ENCODE peak calls at places on chromosomes 11 and 22, in nine cellular contexts. One of them, this sample, is unnamed.

GRCh38 chr11:26703792-26704191 is 18.1 kb downstream of the SLC5A12 start:
- DNase-seq in PC-9: no peak
- DNase-seq in iPS DF 6.9: no peak
- DNase-seq in bronchial epithelial cell: no peak
- DNase-seq in pancreas: no peak
- DNase-seq in ovary: no peak
- DNase-seq in tibial nerve: no peak
- DNase-seq in HAP-1: no peak
- DNase-seq in cardiac muscle cell: no peak
- DNase-seq in this sample: no peak

GRCh38 chr11:726278-726915 is 20.4 kb downstream of the EPS8L2 start:
- DNase-seq in PC-9: peak; percentile 95
- DNase-seq in iPS DF 6.9: no peak
- DNase-seq in bronchial epithelial cell: peak; percentile 80
- DNase-seq in pancreas: peak; percentile 81
- DNase-seq in ovary: peak; percentile 77
- DNase-seq in tibial nerve: no peak
- DNase-seq in HAP-1: no peak
- DNase-seq in cardiac muscle cell: peak; percentile 30
- DNase-seq in this sample: no peak

GRCh38 chr11:121459413-121460041 is 6.8 kb upstream of the SORL1-AS1 start:
- DNase-seq in PC-9: no peak
- DNase-seq in iPS DF 6.9: no peak
- DNase-seq in bronchial epithelial cell: no peak
- DNase-seq in pancreas: no peak
- DNase-seq in ovary: no peak
- DNase-seq in tibial nerve: no peak
- DNase-seq in HAP-1: no peak
- DNase-seq in cardiac muscle cell: no peak
- DNase-seq in this sample: no peak

GRCh38 chr22:20319041-20319744 is 667 bp downstream of the DGCR6L start:
- DNase-seq in PC-9: no peak
- DNase-seq in iPS DF 6.9: no peak
- DNase-seq in bronchial epithelial cell: no peak
- DNase-seq in pancreas: no peak
- DNase-seq in ovary: peak; percentile 38
- DNase-seq in tibial nerve: no peak
- DNase-seq in HAP-1: no peak
- DNase-seq in cardiac muscle cell: no peak
- DNase-seq in this sample: no peak

GRCh38 chr11:122267602-122268001 is 151.6 kb upstream of the BLID start:
- DNase-seq in PC-9: no peak
- DNase-seq in iPS DF 6.9: no peak
- DNase-seq in bronchial epithelial cell: no peak
- DNase-seq in pancreas: no peak
- DNase-seq in ovary: no peak
- DNase-seq in tibial nerve: no peak
- DNase-seq in HAP-1: no peak
- DNase-seq in cardiac muscle cell: peak; percentile 93
- DNase-seq in this sample: no peak

GRCh38 chr11:133922078-133922870 is 34.5 kb downstream of the IGSF9B start:
- DNase-seq in PC-9: no peak
- DNase-seq in iPS DF 6.9: no peak
- DNase-seq in bronchial epithelial cell: no peak
- DNase-seq in pancreas: no peak
- DNase-seq in ovary: no peak
- DNase-seq in tibial nerve: no peak
- DNase-seq in HAP-1: no peak
- DNase-seq in cardiac muscle cell: no peak
- DNase-seq in this sample: no peak

GRCh38 chr11:76735218-76735480 is 48.0 kb upstream of the TSKU start:
- DNase-seq in PC-9: no peak
- DNase-seq in iPS DF 6.9: no peak
- DNase-seq in bronchial epithelial cell: no peak
- DNase-seq in pancreas: no peak
- DNase-seq in ovary: no peak
- DNase-seq in tibial nerve: no peak
- DNase-seq in HAP-1: no peak
- DNase-seq in cardiac muscle cell: no peak
- DNase-seq in this sample: no peak

GRCh38 chr11:121482231-121483129 is 29.7 kb upstream of the SORL1-AS1 start:
- DNase-seq in PC-9: no peak
- DNase-seq in iPS DF 6.9: no peak
- DNase-seq in bronchial epithelial cell: peak; percentile 44
- DNase-seq in pancreas: no peak
- DNase-seq in ovary: no peak
- DNase-seq in tibial nerve: no peak
- DNase-seq in HAP-1: no peak
- DNase-seq in cardiac muscle cell: peak; percentile 34
- DNase-seq in this sample: no peak

GRCh38 chr11:102472127-102472526 is 19.6 kb upstream of the TMEM123 start:
- DNase-seq in PC-9: no peak
- DNase-seq in iPS DF 6.9: no peak
- DNase-seq in bronchial epithelial cell: no peak
- DNase-seq in pancreas: no peak
- DNase-seq in ovary: no peak
- DNase-seq in tibial nerve: no peak
- DNase-seq in HAP-1: no peak
- DNase-seq in cardiac muscle cell: no peak
- DNase-seq in this sample: no peak

GRCh38 chr11:44380820-44381219 is 70.9 kb upstream of the ALX4 start:
- DNase-seq in PC-9: no peak
- DNase-seq in iPS DF 6.9: no peak
- DNase-seq in bronchial epithelial cell: no peak
- DNase-seq in pancreas: no peak
- DNase-seq in ovary: no peak
- DNase-seq in tibial nerve: no peak
- DNase-seq in HAP-1: no peak
- DNase-seq in cardiac muscle cell: no peak
- DNase-seq in this sample: no peak

GRCh38 chr22:38454361-38455062 is 487 bp downstream of the KCNJ4 start:
- DNase-seq in PC-9: no peak
- DNase-seq in iPS DF 6.9: no peak
- DNase-seq in bronchial epithelial cell: no peak
- DNase-seq in pancreas: no peak
- DNase-seq in ovary: no peak
- DNase-seq in tibial nerve: no peak
- DNase-seq in HAP-1: no peak
- DNase-seq in cardiac muscle cell: no peak
- DNase-seq in this sample: no peak

GRCh38 chr22:41252365-41252764 is 11.6 kb upstream of the CHADL start:
- DNase-seq in PC-9: no peak
- DNase-seq in iPS DF 6.9: no peak
- DNase-seq in bronchial epithelial cell: no peak
- DNase-seq in pancreas: no peak
- DNase-seq in ovary: no peak
- DNase-seq in tibial nerve: no peak
- DNase-seq in HAP-1: no peak
- DNase-seq in cardiac muscle cell: no peak
- DNase-seq in this sample: no peak

GRCh38 chr11:108836541-108836940 is 171.7 kb downstream of the DDX10 start:
- DNase-seq in PC-9: no peak
- DNase-seq in iPS DF 6.9: no peak
- DNase-seq in bronchial epithelial cell: no peak
- DNase-seq in pancreas: no peak
- DNase-seq in ovary: no peak
- DNase-seq in tibial nerve: no peak
- DNase-seq in HAP-1: no peak
- DNase-seq in cardiac muscle cell: no peak
- DNase-seq in this sample: no peak

GRCh38 chr11:112339566-112339965 is 78.9 kb upstream of the PLET1 start:
- DNase-seq in PC-9: no peak
- DNase-seq in iPS DF 6.9: no peak
- DNase-seq in bronchial epithelial cell: no peak
- DNase-seq in pancreas: no peak
- DNase-seq in ovary: no peak
- DNase-seq in tibial nerve: no peak
- DNase-seq in HAP-1: no peak
- DNase-seq in cardiac muscle cell: no peak
- DNase-seq in this sample: no peak

GRCh38 chr22:42803454-42803853 is 53.6 kb downstream of the ARFGAP3 start:
- DNase-seq in PC-9: no peak
- DNase-seq in iPS DF 6.9: no peak
- DNase-seq in bronchial epithelial cell: no peak
- DNase-seq in pancreas: no peak
- DNase-seq in ovary: peak; percentile 23
- DNase-seq in tibial nerve: no peak
- DNase-seq in HAP-1: no peak
- DNase-seq in cardiac muscle cell: no peak
- DNase-seq in this sample: no peak

GRCh38 chr11:102320166-102320565 is 2.9 kb downstream of the BIRC3 start:
- DNase-seq in PC-9: no peak
- DNase-seq in iPS DF 6.9: no peak
- DNase-seq in bronchial epithelial cell: no peak
- DNase-seq in pancreas: no peak
- DNase-seq in ovary: no peak
- DNase-seq in tibial nerve: no peak
- DNase-seq in HAP-1: no peak
- DNase-seq in cardiac muscle cell: no peak
- DNase-seq in this sample: no peak

GRCh38 chr11:76604652-76605241 is 65.8 kb downstream of the LRRC32 start:
- DNase-seq in PC-9: no peak
- DNase-seq in iPS DF 6.9: no peak
- DNase-seq in bronchial epithelial cell: no peak
- DNase-seq in pancreas: peak; percentile 77
- DNase-seq in ovary: peak; percentile 83
- DNase-seq in tibial nerve: no peak
- DNase-seq in HAP-1: no peak
- DNase-seq in cardiac muscle cell: peak; percentile 85
- DNase-seq in this sample: no peak

GRCh38 chr11:10490398-10491232 is 35.6 kb downstream of the AMPD3 start:
- DNase-seq in PC-9: peak; percentile 81
- DNase-seq in iPS DF 6.9: no peak
- DNase-seq in bronchial epithelial cell: peak; percentile 71
- DNase-seq in pancreas: peak; percentile 47
- DNase-seq in ovary: peak; percentile 79
- DNase-seq in tibial nerve: peak; percentile 60
- DNase-seq in HAP-1: no peak
- DNase-seq in cardiac muscle cell: peak; percentile 90
- DNase-seq in this sample: peak; percentile 87

GRCh38 chr11:124656759-124657627 is 16.5 kb downstream of the SIAE start:
- DNase-seq in PC-9: no peak
- DNase-seq in iPS DF 6.9: no peak
- DNase-seq in bronchial epithelial cell: peak; percentile 80
- DNase-seq in pancreas: no peak
- DNase-seq in ovary: no peak
- DNase-seq in tibial nerve: no peak
- DNase-seq in HAP-1: no peak
- DNase-seq in cardiac muscle cell: peak; percentile 30
- DNase-seq in this sample: no peak

GRCh38 chr11:34360056-34360455 is 2.2 kb upstream of the ABTB2 start:
- DNase-seq in PC-9: no peak
- DNase-seq in iPS DF 6.9: no peak
- DNase-seq in bronchial epithelial cell: no peak
- DNase-seq in pancreas: no peak
- DNase-seq in ovary: no peak
- DNase-seq in tibial nerve: no peak
- DNase-seq in HAP-1: no peak
- DNase-seq in cardiac muscle cell: no peak
- DNase-seq in this sample: no peak
- H3K4me3 ChIP-seq in PC-9: no peak overlapping the region
- H3K4me3 ChIP-seq in iPS DF 6.9: no peak overlapping the region
- H3K4me3 ChIP-seq in bronchial epithelial cell: no peak overlapping the region
- H3K4me3 ChIP-seq in pancreas: no peak overlapping the region
- H3K4me3 ChIP-seq in ovary: no peak overlapping the region
- H3K4me3 ChIP-seq in tibial nerve: no peak overlapping the region
- H3K4me3 ChIP-seq in HAP-1: no peak overlapping the region
- H3K4me3 ChIP-seq in cardiac muscle cell: no peak overlapping the region
- H3K4me3 ChIP-seq in this sample: no peak overlapping the region

GRCh38 chr22:48342732-48343131 is 1484.9 kb downstream of the BRD1 start:
- DNase-seq in PC-9: no peak
- DNase-seq in iPS DF 6.9: no peak
- DNase-seq in bronchial epithelial cell: no peak
- DNase-seq in pancreas: no peak
- DNase-seq in ovary: peak; percentile 17
- DNase-seq in tibial nerve: no peak
- DNase-seq in HAP-1: no peak
- DNase-seq in cardiac muscle cell: no peak
- DNase-seq in this sample: no peak
- H3K4me3 ChIP-seq in PC-9: no peak overlapping the region
- H3K4me3 ChIP-seq in iPS DF 6.9: no peak overlapping the region
- H3K4me3 ChIP-seq in bronchial epithelial cell: no peak overlapping the region
- H3K4me3 ChIP-seq in pancreas: no peak overlapping the region
- H3K4me3 ChIP-seq in ovary: no peak overlapping the region
- H3K4me3 ChIP-seq in tibial nerve: no peak overlapping the region
- H3K4me3 ChIP-seq in HAP-1: no peak overlapping the region
- H3K4me3 ChIP-seq in cardiac muscle cell: no peak overlapping the region
- H3K4me3 ChIP-seq in this sample: no peak overlapping the region

GRCh38 chr22:49450521-49450920 is 377.2 kb downstream of the BRD1 start:
- DNase-seq in PC-9: no peak
- DNase-seq in iPS DF 6.9: no peak
- DNase-seq in bronchial epithelial cell: no peak
- DNase-seq in pancreas: no peak
- DNase-seq in ovary: no peak
- DNase-seq in tibial nerve: no peak
- DNase-seq in HAP-1: no peak
- DNase-seq in cardiac muscle cell: no peak
- DNase-seq in this sample: no peak
- H3K4me3 ChIP-seq in PC-9: no peak overlapping the region
- H3K4me3 ChIP-seq in iPS DF 6.9: no peak overlapping the region
- H3K4me3 ChIP-seq in bronchial epithelial cell: no peak overlapping the region
- H3K4me3 ChIP-seq in pancreas: no peak overlapping the region
- H3K4me3 ChIP-seq in ovary: no peak overlapping the region
- H3K4me3 ChIP-seq in tibial nerve: no peak overlapping the region
- H3K4me3 ChIP-seq in HAP-1: no peak overlapping the region
- H3K4me3 ChIP-seq in cardiac muscle cell: no peak overlapping the region
- H3K4me3 ChIP-seq in this sample: no peak overlapping the region

GRCh38 chr11:65526744-65527143 is 1.9 kb downstream of the SCYL1 start:
- DNase-seq in PC-9: no peak
- DNase-seq in iPS DF 6.9: no peak
- DNase-seq in bronchial epithelial cell: no peak
- DNase-seq in pancreas: no peak
- DNase-seq in ovary: no peak
- DNase-seq in tibial nerve: no peak
- DNase-seq in HAP-1: no peak
- DNase-seq in cardiac muscle cell: no peak
- DNase-seq in this sample: no peak

GRCh38 chr11:65525659-65526480 is 987 bp downstream of the SCYL1 start:
- DNase-seq in PC-9: no peak
- DNase-seq in iPS DF 6.9: no peak
- DNase-seq in bronchial epithelial cell: no peak
- DNase-seq in pancreas: no peak
- DNase-seq in ovary: no peak
- DNase-seq in tibial nerve: no peak
- DNase-seq in HAP-1: no peak
- DNase-seq in cardiac muscle cell: no peak
- DNase-seq in this sample: no peak

GRCh38 chr11:65524010-65524746 is 705 bp upstream of the SCYL1 start:
- DNase-seq in PC-9: no peak
- DNase-seq in iPS DF 6.9: no peak
- DNase-seq in bronchial epithelial cell: peak; percentile 27
- DNase-seq in pancreas: no peak
- DNase-seq in ovary: peak; percentile 81
- DNase-seq in tibial nerve: no peak
- DNase-seq in HAP-1: no peak
- DNase-seq in cardiac muscle cell: no peak
- DNase-seq in this sample: no peak

GRCh38 chr11:65524747-65525658 is at the start of gene SCYL1:
- DNase-seq in PC-9: peak; percentile 82
- DNase-seq in iPS DF 6.9: no peak
- DNase-seq in bronchial epithelial cell: no peak
- DNase-seq in pancreas: peak; percentile 74
- DNase-seq in ovary: peak; percentile 91
- DNase-seq in tibial nerve: peak; percentile 74
- DNase-seq in HAP-1: peak; percentile 82
- DNase-seq in cardiac muscle cell: peak; percentile 90
- DNase-seq in this sample: no peak

GRCh38 chr11:65522640-65523322 is 2.1 kb upstream of the SCYL1 start:
- DNase-seq in PC-9: no peak
- DNase-seq in iPS DF 6.9: no peak
- DNase-seq in bronchial epithelial cell: no peak
- DNase-seq in pancreas: no peak
- DNase-seq in ovary: peak; percentile 35
- DNase-seq in tibial nerve: no peak
- DNase-seq in HAP-1: no peak
- DNase-seq in cardiac muscle cell: peak; percentile 58
- DNase-seq in this sample: no peak
- H3K4me3 ChIP-seq in PC-9: no peak overlapping the region
- H3K4me3 ChIP-seq in iPS DF 6.9: no peak overlapping the region
- H3K4me3 ChIP-seq in bronchial epithelial cell: no peak overlapping the region
- H3K4me3 ChIP-seq in pancreas: no peak overlapping the region
- H3K4me3 ChIP-seq in ovary: no peak overlapping the region
- H3K4me3 ChIP-seq in tibial nerve: no peak overlapping the region
- H3K4me3 ChIP-seq in HAP-1: no peak overlapping the region
- H3K4me3 ChIP-seq in cardiac muscle cell: no peak overlapping the region
- H3K4me3 ChIP-seq in this sample: no peak overlapping the region